ENCODE peak calls at places on chromosomes 16 and 17, in five cellular contexts. J, Q, K, B and G are unnamed samples. For H3K4me1, the result is how much of the 10 kb centered on the place peaks cover.

GRCh38 chr17:205176-205538 is 23.7 kb upstream of the DOC2B start:
- DNase-seq in J (no peak), Q (no peak), B (peak), K (no peak), G (no peak)

GRCh38 chr16:22141746-22142145 is 20.6 kb upstream of the SDR42E2 start:
- DNase-seq in J (peak), K (no peak), Q (peak), B (no peak), G (no peak)

GRCh38 chr17:27241346-27241946 is 52.5 kb upstream of the WSB1 start:
- DNase-seq in B (no peak), J (no peak), K (peak), Q (peak), G (no peak)

GRCh38 chr17:71327376-71328059 is 793.3 kb upstream of the SOX9 start:
- DNase-seq in K (peak), J (no peak), B (no peak), Q (peak), G (no peak)

GRCh38 chr17:79991140-79991923 is 44.3 kb downstream of the TBC1D16 start:
- DNase-seq in K (peak), Q (peak), B (peak), J (peak), G (peak)

GRCh38 chr16:85759136-85759535 is 8.2 kb upstream of the C16orf74 start:
- DNase-seq in Q (no peak), J (no peak), B (no peak), K (no peak), G (no peak)

GRCh38 chr16:24776486-24777220 is 47.2 kb downstream of the TNRC6A start:
- DNase-seq in B (no peak), K (peak), Q (peak), J (no peak), G (peak)

GRCh38 chr16:31201511-31202401 is 804 bp downstream of the PYCARD start:
- DNase-seq in J (peak), K (peak), B (peak), Q (peak), G (no peak)

GRCh38 chr16:4426021-4426684 is 485 bp downstream of the DNAJA3 start:
- DNase-seq in K (no peak), J (no peak), B (peak), Q (peak), G (no peak)

GRCh38 chr16:23375643-23376042 is 73.5 kb downstream of the SCNN1B start:
- DNase-seq in B (no peak), Q (no peak), K (no peak), J (no peak), G (no peak)

GRCh38 chr16:67767953-67768352 is 38.4 kb downstream of the RANBP10 start:
- DNase-seq in J (no peak), K (peak), B (no peak), Q (peak), G (no peak)

GRCh38 chr17:66466933-66467367 is 164.5 kb downstream of the PRKCA start:
- DNase-seq in B (no peak), Q (peak), J (peak), K (peak), G (peak)
- H3K27ac ChIP-seq in B (peak), Q (peak), J (no peak), K (peak), G (peak)

GRCh38 chr16:82504811-82505210 is 122.0 kb upstream of the CDH13 start:
- DNase-seq in Q (no peak), B (no peak), J (no peak), K (no peak), G (no peak)
- H3K4me1 ChIP-seq in Q (under half), B (under half), J (under half), K (under half), G (under half)

DNA sequence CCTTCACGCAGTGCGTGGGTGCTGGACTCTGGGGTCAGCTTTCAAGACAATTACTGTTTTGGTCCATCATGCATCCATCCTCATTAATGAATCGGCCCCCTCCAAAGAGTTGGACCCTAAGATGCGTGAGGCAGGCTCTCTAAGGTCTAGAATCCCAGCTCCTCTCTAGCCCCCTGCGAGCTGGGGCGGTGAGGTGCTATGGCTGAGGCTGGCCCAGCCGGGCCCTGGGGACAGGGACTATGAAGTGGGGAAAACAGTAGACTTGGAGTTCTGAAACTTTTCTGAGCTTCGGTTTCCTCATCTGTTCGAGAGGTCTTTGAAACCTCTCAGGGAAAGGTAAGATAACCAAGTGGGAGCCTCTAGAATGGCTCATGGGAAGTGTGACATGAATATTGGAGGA is 1.6 kb downstream of the SH2B1 start:
- DNase-seq in Q (no peak), J (no peak), K (no peak), B (no peak), G (no peak)
- H3K4me3 ChIP-seq in Q (peak), J (no peak), K (no peak), B (no peak), G (no peak)

GRCh38 chr17:17786998-17787397 is 49.8 kb downstream of the SREBF1 start:
- DNase-seq in K (no peak), J (no peak), Q (no peak), B (no peak), G (no peak)

GRCh38 chr17:17789410-17789809 is 47.4 kb downstream of the SREBF1 start:
- DNase-seq in J (no peak), Q (no peak), B (no peak), K (no peak), G (no peak)

GRCh38 chr17:17788967-17789366 is 47.8 kb downstream of the SREBF1 start:
- DNase-seq in Q (no peak), J (no peak), K (no peak), B (no peak), G (no peak)

GRCh38 chr17:17785407-17785806 is 51.4 kb downstream of the SREBF1 start:
- DNase-seq in B (no peak), K (no peak), J (no peak), Q (no peak), G (no peak)

DNA sequence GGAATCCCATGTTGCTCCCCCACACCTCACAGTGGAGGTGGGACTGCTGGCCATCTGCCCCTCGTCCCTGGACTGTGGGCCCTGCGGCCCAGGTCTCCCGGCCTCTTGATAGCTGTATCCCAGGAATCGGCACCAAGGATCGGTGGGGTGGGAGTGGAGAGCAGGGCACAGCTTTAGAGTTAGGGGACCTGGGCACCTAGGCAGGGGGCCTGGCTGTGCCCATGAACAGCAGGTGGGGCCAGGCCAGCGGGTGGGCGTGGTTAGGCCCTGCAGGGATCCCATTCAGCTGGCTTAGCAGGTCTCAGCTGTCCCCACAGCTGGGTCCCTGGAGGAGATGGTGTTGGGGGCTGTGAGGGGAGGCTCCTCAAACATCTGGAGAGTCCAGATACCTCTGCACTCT is 49.2 kb downstream of the SREBF1 start:
- DNase-seq in J (no peak), B (no peak), Q (no peak), K (no peak), G (no peak)
- H3K27ac ChIP-seq in J (no peak), B (no peak), Q (no peak), K (no peak), G (no peak)

GRCh38 chr16:28543072-28543471 is 4.3 kb upstream of the NUPR1 start:
- DNase-seq in J (no peak), B (no peak), Q (no peak), K (no peak), G (no peak)

GRCh38 chr16:28537076-28537475 is 1.7 kb downstream of the NUPR1 start:
- DNase-seq in J (no peak), K (no peak), Q (no peak), B (no peak), G (no peak)

GRCh38 chr16:28534542-28535373 is 4.0 kb downstream of the NUPR1 start:
- DNase-seq in K (no peak), Q (peak), J (peak), B (no peak), G (peak)

GRCh38 chr16:28537964-28538732 is 626 bp downstream of the NUPR1 start:
- DNase-seq in J (no peak), Q (no peak), K (no peak), B (no peak), G (peak)

GRCh38 chr16:28538733-28539596 is at the start of gene NUPR1:
- DNase-seq in K (peak), Q (peak), J (no peak), B (peak), G (peak)
- H3K4me1 ChIP-seq in K (under half), Q (under half), J (under half), B (under half), G (under half)

GRCh38 chr17:19248923-19249574 is 11.9 kb downstream of the EPN2 start:
- DNase-seq in J (no peak), Q (peak), K (peak), B (peak), G (peak)

GRCh38 chr17:19253112-19253511 is 15.9 kb downstream of the EPN2 start:
- DNase-seq in Q (no peak), B (no peak), J (no peak), K (no peak), G (no peak)

GRCh38 chr17:19249681-19250080 is 12.5 kb downstream of the EPN2 start:
- DNase-seq in B (no peak), Q (peak), J (no peak), K (peak), G (no peak)

GRCh38 chr17:19248149-19248922 is 11.2 kb downstream of the EPN2 start:
- DNase-seq in Q (no peak), B (no peak), K (no peak), J (no peak), G (no peak)

GRCh38 chr17:19250421-19251141 is 13.4 kb downstream of the EPN2 start:
- DNase-seq in B (peak), J (no peak), K (no peak), Q (peak), G (peak)
- H3K4me3 ChIP-seq in B (no peak), J (no peak), K (no peak), Q (no peak), G (no peak)

GRCh38 chr16:48335961-48336360 is 49.3 kb downstream of the SIAH1 start:
- DNase-seq in K (peak), B (no peak), J (no peak), Q (peak), G (no peak)
- H3K27ac ChIP-seq in K (peak), B (no peak), J (no peak), Q (peak), G (no peak)

GRCh38 chr17:38871247-38871991 is 1.6 kb downstream of the LASP1 start:
- DNase-seq in B (peak), J (peak), Q (peak), K (peak), G (peak)

GRCh38 chr17:38869647-38870258 is at the start of gene LASP1:
- DNase-seq in K (peak), B (peak), Q (peak), J (peak), G (peak)

GRCh38 chr17:38868968-38869646 is 751 bp upstream of the LASP1 start:
- DNase-seq in J (peak), K (peak), B (peak), Q (peak), G (peak)

GRCh38 chr17:38871992-38872605 is 2.2 kb downstream of the LASP1 start:
- DNase-seq in J (peak), K (no peak), B (no peak), Q (no peak), G (no peak)

GRCh38 chr17:38870259-38871165 is 654 bp downstream of the LASP1 start:
- DNase-seq in K (peak), J (peak), B (peak), Q (peak), G (peak)
- H3K4me1 ChIP-seq in K (under half), J (half or more), B (under half), Q (half or more), G (under half)

GRCh38 chr16:2027024-2028010 is 615 bp downstream of the NHERF2 start:
- DNase-seq in K (peak), J (no peak), B (no peak), Q (peak), G (no peak)

GRCh38 chr16:2025878-2026460 is 733 bp upstream of the NHERF2 start:
- DNase-seq in J (no peak), Q (no peak), B (no peak), K (no peak), G (no peak)

GRCh38 chr16:2025251-2025650 is 1.5 kb upstream of the NHERF2 start:
- DNase-seq in J (no peak), Q (no peak), K (no peak), B (no peak), G (no peak)

GRCh38 chr16:2028146-2028545 is 1.4 kb downstream of the NHERF2 start:
- DNase-seq in J (no peak), B (no peak), K (no peak), Q (no peak), G (no peak)

DNA sequence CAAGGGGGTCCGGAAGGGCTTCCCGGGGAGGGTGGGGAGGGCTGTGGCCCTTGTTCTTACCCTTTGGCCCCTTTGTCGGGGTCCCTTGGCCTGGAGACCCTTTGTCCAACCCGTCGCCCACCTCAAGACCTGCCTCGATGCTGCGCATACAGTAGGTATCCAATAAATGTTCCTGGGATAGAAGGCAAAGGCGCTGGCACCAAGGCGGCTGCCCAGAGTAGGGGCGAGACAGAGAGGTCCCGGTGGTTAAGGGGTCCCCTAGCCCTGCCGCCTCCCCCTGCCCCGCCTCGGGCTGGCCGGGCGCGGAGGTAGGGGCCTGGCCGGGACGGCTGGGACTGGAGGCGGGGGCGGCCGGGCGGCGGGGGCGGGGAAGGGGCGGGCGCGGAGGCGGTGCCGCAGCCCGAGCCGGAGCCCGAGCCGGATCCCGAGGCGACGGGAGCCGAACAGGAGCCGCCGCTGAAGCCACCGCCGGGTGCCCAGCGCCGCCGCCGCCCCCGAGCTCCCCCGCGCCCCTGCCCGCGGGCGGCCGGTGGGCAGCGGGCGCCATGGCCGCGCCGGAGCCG is at the start of gene NHERF2:
- DNase-seq in B (no peak), Q (peak), K (no peak), J (peak), G (peak)
- H3K4me3 ChIP-seq in B (peak), Q (peak), K (peak), J (no peak), G (no peak)